ENCODE peak calls at places on chromosome 19, in six cellular contexts. J, T, B, D, E and M are unnamed samples.
A peak's percentile ranks its signal among the peaks of the same experiment; 100 is the strongest.

GRCh38 chr19:34662919-34663318 is 14.0 kb downstream of the SCGB2B2 start:
- DNase-seq in J (peak; percentile 45), T (no peak), B (peak; percentile 33), D (no peak), E (peak; percentile 41), M (peak; percentile 14)

GRCh38 chr19:49889687-49890348 is 6.9 kb downstream of the IL4I1 start:
- DNase-seq in J (peak; percentile 71), T (no peak), B (no peak), D (peak; percentile 86), E (peak; percentile 53), M (peak; percentile 51)

GRCh38 chr19:42436006-42436405 is 6.7 kb downstream of the CXCL17 start:
- DNase-seq in J (peak; percentile 72), T (no peak), B (no peak), D (no peak), E (no peak), M (no peak)

GRCh38 chr19:10796653-10797052 is 39.4 kb downstream of the TMED1 start:
- DNase-seq in J (no peak), T (no peak), B (no peak), D (no peak), E (no peak), M (no peak)

GRCh38 chr19:45250832-45251451 is at the start of gene MARK4:
- DNase-seq in J (peak; percentile 87), T (no peak), B (no peak), D (no peak), E (peak; percentile 16), M (peak; percentile 61)

GRCh38 chr19:32258167-32258566 is 87.2 kb upstream of the ZNF507 start:
- DNase-seq in J (no peak), T (no peak), B (no peak), D (no peak), E (no peak), M (no peak)

GRCh38 chr19:35013820-35014754 is 14.0 kb downstream of the GRAMD1A start:
- DNase-seq in J (no peak), T (no peak), B (no peak), D (no peak), E (no peak), M (no peak)

GRCh38 chr19:39144487-39145071 is 19.0 kb downstream of the PAK4 start:
- DNase-seq in J (no peak), T (no peak), B (no peak), D (peak; percentile 64), E (no peak), M (no peak)

GRCh38 chr19:7506385-7507328 is 9.2 kb upstream of the ZNF358 start:
- DNase-seq in J (peak; percentile 29), T (no peak), B (peak; percentile 95), D (peak; percentile 81), E (peak; percentile 99), M (peak; percentile 72)

GRCh38 chr19:33862991-33863390 is 66.3 kb downstream of the KCTD15 start:
- DNase-seq in J (no peak), T (no peak), B (no peak), D (no peak), E (no peak), M (no peak)

GRCh38 chr19:38046254-38047047 is 139.4 kb downstream of the SIPA1L3 start:
- DNase-seq in J (no peak), T (peak; percentile 80), B (no peak), D (no peak), E (no peak), M (no peak)

GRCh38 chr19:16660763-16661479 is at the start of gene TMEM38A:
- DNase-seq in J (peak; percentile 69), T (no peak), B (no peak), D (no peak), E (no peak), M (peak; percentile 22)

GRCh38 chr19:47891923-47892666 is 6.0 kb upstream of the SULT2A1 start:
- DNase-seq in J (no peak), T (no peak), B (no peak), D (peak; percentile 42), E (no peak), M (no peak)

GRCh38 chr19:32138416-32138815 is 207.0 kb upstream of the ZNF507 start:
- DNase-seq in J (no peak), T (no peak), B (no peak), D (no peak), E (no peak), M (no peak)

GRCh38 chr19:40279120-40279551 is 6.0 kb downstream of the AKT2 start:
- DNase-seq in J (peak; percentile 53), T (no peak), B (no peak), D (no peak), E (no peak), M (no peak)

GRCh38 chr19:8459520-8460260 is 14.9 kb downstream of the HNRNPM start:
- DNase-seq in J (peak; percentile 66), T (no peak), B (no peak), D (peak; percentile 33), E (no peak), M (no peak)

GRCh38 chr19:6393982-6394412 is 1.0 kb upstream of the GTF2F1 start:
- DNase-seq in J (no peak), T (peak; percentile 63), B (no peak), D (no peak), E (no peak), M (no peak)

GRCh38 chr19:42519108-42519507 is 9.2 kb downstream of the CEACAM1 start:
- DNase-seq in J (no peak), T (no peak), B (no peak), D (no peak), E (no peak), M (no peak)

GRCh38 chr19:42038675-42039074 is 31.3 kb downstream of the GRIK5 start:
- DNase-seq in J (no peak), T (no peak), B (no peak), D (no peak), E (no peak), M (no peak)

GRCh38 chr19:30879225-30879624 is 470.0 kb downstream of the TSHZ3 start:
- DNase-seq in J (no peak), T (no peak), B (no peak), D (no peak), E (no peak), M (no peak)

GRCh38 chr19:32599736-32600157 is 18.8 kb downstream of the PDCD5 start:
- DNase-seq in J (peak; percentile 84), T (no peak), B (peak; percentile 15), D (peak; percentile 20), E (peak; percentile 55), M (peak; percentile 23)

GRCh38 chr19:10105241-10106099 is 692 bp upstream of the PPAN start:
- DNase-seq in J (no peak), T (peak; percentile 82), B (no peak), D (no peak), E (no peak), M (no peak)

GRCh38 chr19:19280561-19280960 is 7.5 kb upstream of the TM6SF2 start:
- DNase-seq in J (no peak), T (no peak), B (no peak), D (no peak), E (no peak), M (no peak)

GRCh38 chr19:11480927-11481776 is at the start of gene ELAVL3:
- DNase-seq in J (no peak), T (no peak), B (peak; percentile 33), D (no peak), E (no peak), M (no peak)

GRCh38 chr19:29294343-29294811 is 81.4 kb upstream of the UQCRFS1 start:
- DNase-seq in J (no peak), T (no peak), B (no peak), D (no peak), E (no peak), M (no peak)

GRCh38 chr19:38265213-38265861 is 964 bp downstream of the SPINT2 start:
- DNase-seq in J (no peak), T (no peak), B (no peak), D (no peak), E (no peak), M (peak; percentile 58)

GRCh38 chr19:38699027-38699346 is 45.3 kb downstream of the CAPN12 start:
- DNase-seq in J (no peak), T (no peak), B (no peak), D (no peak), E (no peak), M (peak; percentile 98)

GRCh38 chr19:10454267-10454666 is 33.9 kb downstream of the PDE4A start:
- DNase-seq in J (peak; percentile 14), T (no peak), B (peak; percentile 35), D (no peak), E (no peak), M (no peak)

GRCh38 chr19:44988896-44989563 is 12.2 kb upstream of the RELB start:
- DNase-seq in J (peak; percentile 83), T (no peak), B (peak; percentile 16), D (peak; percentile 36), E (peak; percentile 26), M (peak; percentile 35)

GRCh38 chr19:41352609-41353465 is 885 bp downstream of the TGFB1 start:
- DNase-seq in J (peak; percentile 79), T (no peak), B (no peak), D (no peak), E (no peak), M (peak; percentile 58)

GRCh38 chr19:54096642-54097106 is 3.9 kb downstream of the OSCAR start:
- DNase-seq in J (peak; percentile 58), T (no peak), B (no peak), D (no peak), E (peak; percentile 19), M (peak; percentile 25)

GRCh38 chr19:51124216-51124615 is 490 bp upstream of the SIGLEC9 start:
- DNase-seq in J (no peak), T (no peak), B (no peak), D (no peak), E (no peak), M (no peak)
- H3K9ac ChIP-seq in J (no peak overlapping the region), T (no peak overlapping the region), B (no peak overlapping the region), D (no peak overlapping the region), E (no peak overlapping the region), M (no peak overlapping the region)

DNA sequence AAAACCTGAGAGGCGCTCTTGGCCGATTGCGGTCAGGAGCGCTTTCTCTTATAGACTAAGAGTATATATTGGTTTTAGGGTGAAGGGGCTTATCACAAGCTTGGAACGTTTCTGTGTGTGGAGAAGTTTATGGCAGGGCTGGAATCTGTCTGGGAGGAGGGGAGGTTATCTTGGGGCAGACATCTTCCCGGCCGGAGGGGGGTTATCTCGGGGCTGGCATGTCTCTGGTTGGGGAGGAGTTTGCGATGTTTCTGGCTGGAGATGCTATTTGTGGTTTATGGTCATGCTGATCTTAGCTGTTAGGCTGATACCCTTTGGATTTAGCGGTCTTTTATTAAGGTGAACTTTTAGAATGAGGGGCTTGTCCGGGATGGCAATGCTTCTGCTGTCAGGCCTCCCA is 18.4 kb downstream of the KDM4B start:
- DNase-seq in J (no peak), T (no peak), B (no peak), D (no peak), E (no peak), M (no peak)
- H3K9ac ChIP-seq in J (peak overlapping the region; percentile 7), T (no peak overlapping the region), B (no peak overlapping the region), D (no peak overlapping the region), E (no peak overlapping the region), M (no peak overlapping the region)

GRCh38 chr19:46350758-46351159 is 3.9 kb downstream of the PPP5C start:
- DNase-seq in J (no peak), T (peak; percentile 51), B (no peak), D (no peak), E (no peak), M (no peak)
- H3K9ac ChIP-seq in J (peak overlapping the region; percentile 79), T (peak overlapping the region; percentile 81), B (no peak overlapping the region), D (no peak overlapping the region), E (no peak overlapping the region), M (peak overlapping the region; percentile 15)

DNA sequence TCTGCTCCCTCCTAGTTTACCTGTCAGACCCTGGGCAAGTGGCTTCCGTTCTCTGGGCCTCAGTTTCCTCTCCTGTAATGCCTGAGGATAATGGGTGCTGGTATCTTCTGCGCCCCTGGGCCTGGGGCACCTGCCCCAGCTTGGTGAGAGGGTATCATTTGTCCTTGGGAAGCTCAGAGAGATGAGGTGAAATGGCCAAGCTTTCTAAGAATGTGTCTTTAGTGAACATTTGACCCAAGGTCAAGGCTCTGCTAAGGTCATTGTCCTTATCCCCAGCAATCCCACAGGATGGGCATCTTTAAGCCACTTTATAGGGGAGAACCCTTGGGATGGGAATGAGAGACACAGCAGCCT is 1.3 kb upstream of the NFIC start:
- DNase-seq in J (no peak), T (no peak), B (no peak), D (no peak), E (no peak), M (no peak)
- H3K9ac ChIP-seq in J (peak overlapping the region; percentile 88), T (peak overlapping the region; percentile 85), B (no peak overlapping the region), D (no peak overlapping the region), E (peak overlapping the region; percentile 100), M (no peak overlapping the region)